ENCODE peak calls at places on chromosomes 16 and 17, in four cellular contexts. T is adipocyte, J is AG04449, Q is RPMI7951. X is an unnamed sample.

GRCh38 chr17:7922499-7923289 is 6.6 kb upstream of the RNF227 start:
- DNase-seq in J (no peak), T (peak; percentile 80), Q (peak; percentile 75), X (peak; percentile 69)

GRCh38 chr16:24188143-24188542 is 68.0 kb upstream of the CACNG3 start:
- DNase-seq in T (no peak), Q (peak; percentile 0), J (no peak), X (no peak)

GRCh38 chr17:82356845-82357355 is 2.1 kb upstream of the TEX19 start:
- DNase-seq in J (no peak), Q (no peak), T (no peak), X (no peak)

GRCh38 chr17:19291646-19292376 is 54.6 kb downstream of the EPN2 start:
- DNase-seq in J (no peak), Q (no peak), T (no peak), X (no peak)

GRCh38 chr17:6366144-6366755 is 68.7 kb downstream of the AIPL1 start:
- DNase-seq in Q (peak; percentile 83), T (peak; percentile 7), J (no peak), X (peak; percentile 40)

GRCh38 chr16:54287018-54287757 is 601 bp upstream of the IRX3 start:
- DNase-seq in J (no peak), T (peak; percentile 41), Q (no peak), X (no peak)

GRCh38 chr17:17959520-17960361 is 12.5 kb downstream of the TOM1L2 start:
- DNase-seq in Q (peak; percentile 52), J (no peak), T (peak; percentile 64), X (peak; percentile 65)

GRCh38 chr17:76667356-76667755 is 23.8 kb upstream of the ST6GALNAC1 start:
- DNase-seq in T (no peak), J (no peak), Q (no peak), X (no peak)

GRCh38 chr17:78779848-78780247 is 2.2 kb downstream of the CYTH1 start:
- DNase-seq in T (no peak), J (no peak), Q (no peak), X (no peak)

GRCh38 chr17:15265131-15265530 is at the start of gene PMP22:
- DNase-seq in J (no peak), T (no peak), Q (no peak), X (no peak)

GRCh38 chr17:42554250-42555121 is 1.8 kb downstream of the HSD17B1 start:
- DNase-seq in T (peak; percentile 91), Q (peak; percentile 74), J (no peak), X (peak; percentile 84)